ENCODE peak calls at places on chromosomes 5 and 9, in seven cellular contexts. D is NCI-H1694 treated with DMSO at 0.1 percent for 48 hours; G is left colon; Y is stimulated activated CD8-positive, alpha-beta memory T cell treated with anti-CD3 and anti-CD28 coated beads, Interleukin-7, amount 100 ng/mL, for 24 hours; L is T-helper 1 cell; V is AG08396; M is fibroblast of mammary gland. W is an unnamed sample.

GRCh38 chr5:89991592-89991991 is 418.0 kb downstream of the CETN3 start:
- DNase-seq in M (no peak), D (no peak), L (no peak), G (no peak), Y (no peak), V (no peak), W (no peak)

GRCh38 chr5:157265714-157266285 is at the start of gene CYFIP2:
- DNase-seq in Y (no peak), L (peak), M (no peak), G (peak), D (peak), V (peak), W (peak)

GRCh38 chr5:61414806-61415205 is 82.7 kb downstream of the ZSWIM6 start:
- DNase-seq in D (no peak), V (no peak), M (no peak), L (no peak), G (no peak), Y (no peak), W (no peak)

GRCh38 chr5:16930487-16930886 is 5.6 kb downstream of the MYO10 start:
- DNase-seq in L (no peak), Y (no peak), G (no peak), V (no peak), M (no peak), D (no peak), W (no peak)

GRCh38 chr5:164336906-164337305 is 831.5 kb downstream of the MAT2B start:
- DNase-seq in L (no peak), V (no peak), D (no peak), M (peak), G (no peak), Y (no peak), W (no peak)

GRCh38 chr5:134250949-134251348 is 25.1 kb upstream of the PPP2CA start:
- DNase-seq in L (no peak), G (no peak), V (no peak), D (no peak), Y (no peak), M (no peak), W (no peak)

GRCh38 chr9:133846483-133847090 is 108.4 kb upstream of the SARDH start:
- DNase-seq in L (no peak), G (no peak), V (no peak), M (no peak), Y (no peak), D (no peak), W (no peak)

GRCh38 chr5:113293068-113293571 is 141.7 kb downstream of the TSSK1B start:
- DNase-seq in V (no peak), L (no peak), Y (no peak), G (no peak), M (no peak), D (no peak), W (no peak)

GRCh38 chr9:34457266-34458012 is 931 bp downstream of the FAM219A start:
- DNase-seq in V (peak), Y (no peak), M (peak), G (peak), D (peak), L (peak), W (peak)

GRCh38 chr9:95778957-95779356 is 96.5 kb upstream of the ERCC6L2 start:
- DNase-seq in G (peak), M (peak), Y (no peak), V (peak), L (no peak), D (no peak), W (peak)

GRCh38 chr5:68287976-68288755 is 72.6 kb downstream of the PIK3R1 start:
- DNase-seq in Y (peak), D (no peak), M (peak), L (peak), V (peak), G (peak), W (peak)

GRCh38 chr9:35179347-35180271 is 17.8 kb downstream of the UNC13B start:
- DNase-seq in Y (no peak), M (no peak), G (no peak), L (no peak), V (no peak), D (no peak), W (no peak)

W was measured in MG63.